ENCODE peak calls at places on chromosomes 11 and 22, in eight cellular contexts. Y is thoracic aorta, X is neuronal stem cell, L is Peyer's patch, V is small intestine, P is sigmoid colon, Z is upper lobe of right lung, J is IMR-90. R is an unnamed sample.

GRCh38 chr22:29780781-29781676 is 13.9 kb downstream of the UQCR10 start:
- DNase-seq in V (peak; percentile 64), J (peak; percentile 85), L (no peak), P (no peak), Y (no peak), X (no peak), Z (no peak), R (no peak)

GRCh38 chr11:102347526-102348331 is 715 bp downstream of the BIRC2 start:
- DNase-seq in Y (no peak), Z (no peak), P (no peak), V (peak; percentile 67), X (peak; percentile 2), J (peak; percentile 29), L (no peak), R (no peak)

GRCh38 chr22:27431896-27432295 is 369.7 kb downstream of the MN1 start:
- DNase-seq in V (no peak), J (peak; percentile 4), L (no peak), P (no peak), Z (no peak), Y (no peak), X (no peak), R (no peak)

GRCh38 chr11:24145411-24145810 is 351.4 kb upstream of the LUZP2 start:
- DNase-seq in V (no peak), J (peak; percentile 2), X (no peak), Y (no peak), Z (no peak), L (no peak), P (no peak), R (no peak)

GRCh38 chr11:2426826-2427521 is 17.3 kb downstream of the TRPM5 start:
- DNase-seq in L (no peak), X (no peak), Y (no peak), J (no peak), P (no peak), Z (peak; percentile 78), V (peak; percentile 78), R (no peak)

GRCh38 chr11:45264839-45265515 is 21.2 kb downstream of the SYT13 start:
- DNase-seq in X (no peak), L (no peak), J (peak; percentile 87), Y (no peak), P (no peak), Z (no peak), V (peak; percentile 52), R (no peak)

GRCh38 chr11:36034572-36035331 is 90.9 kb downstream of the LDLRAD3 start:
- DNase-seq in Y (no peak), Z (no peak), P (no peak), L (no peak), X (no peak), J (peak; percentile 90), V (no peak), R (no peak)

GRCh38 chr11:110269996-110270395 is 26.4 kb downstream of the RDX start:
- DNase-seq in P (no peak), L (no peak), Z (no peak), J (no peak), V (no peak), Y (no peak), X (no peak), R (no peak)

DNA sequence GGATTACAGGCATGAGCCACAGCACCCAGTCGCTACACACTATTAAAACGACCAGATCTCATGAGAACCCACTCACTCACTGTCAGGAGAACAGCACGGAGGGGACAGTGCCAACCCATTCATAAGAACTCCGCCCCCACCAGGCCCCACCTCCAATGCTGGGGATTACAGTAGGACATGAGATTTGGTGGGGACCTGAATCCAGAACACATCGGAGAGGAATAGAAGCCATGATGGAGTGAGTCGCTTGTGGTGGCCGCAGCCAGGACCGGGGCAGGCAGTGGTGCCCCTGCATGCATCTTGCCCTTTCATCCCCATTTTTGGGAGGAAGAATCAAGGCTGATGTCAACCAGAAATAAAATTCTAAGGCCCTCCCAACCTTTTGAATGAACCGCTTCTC is 8.7 kb downstream of the NADSYN1 start:
- DNase-seq in J (no peak), X (no peak), Y (no peak), Z (no peak), V (no peak), P (no peak), L (no peak), R (peak; percentile 21)
- H3K36me3 ChIP-seq in J (peaks cover 57% of the 10 kb centered on the region), X (peaks cover 21% of the 10 kb centered on the region), Y (peaks cover 66% of the 10 kb centered on the region), Z (peaks cover 82% of the 10 kb centered on the region), V (peaks cover 31% of the 10 kb centered on the region), P (peaks cover 80% of the 10 kb centered on the region), L (peaks cover 96% of the 10 kb centered on the region), R (no peaks in the 10 kb centered on the region)

GRCh38 chr11:118714816-118715215 is 35.4 kb upstream of the TREH start:
- DNase-seq in Z (no peak), Y (no peak), J (no peak), P (no peak), X (no peak), V (no peak), L (no peak), R (no peak)
- H3K27ac ChIP-seq in Z (no peak overlapping the region), Y (peak overlapping the region; percentile 66), J (no peak overlapping the region), P (no peak overlapping the region), X (no peak overlapping the region), V (no peak overlapping the region), L (no peak overlapping the region), R (no peak overlapping the region)

DNA sequence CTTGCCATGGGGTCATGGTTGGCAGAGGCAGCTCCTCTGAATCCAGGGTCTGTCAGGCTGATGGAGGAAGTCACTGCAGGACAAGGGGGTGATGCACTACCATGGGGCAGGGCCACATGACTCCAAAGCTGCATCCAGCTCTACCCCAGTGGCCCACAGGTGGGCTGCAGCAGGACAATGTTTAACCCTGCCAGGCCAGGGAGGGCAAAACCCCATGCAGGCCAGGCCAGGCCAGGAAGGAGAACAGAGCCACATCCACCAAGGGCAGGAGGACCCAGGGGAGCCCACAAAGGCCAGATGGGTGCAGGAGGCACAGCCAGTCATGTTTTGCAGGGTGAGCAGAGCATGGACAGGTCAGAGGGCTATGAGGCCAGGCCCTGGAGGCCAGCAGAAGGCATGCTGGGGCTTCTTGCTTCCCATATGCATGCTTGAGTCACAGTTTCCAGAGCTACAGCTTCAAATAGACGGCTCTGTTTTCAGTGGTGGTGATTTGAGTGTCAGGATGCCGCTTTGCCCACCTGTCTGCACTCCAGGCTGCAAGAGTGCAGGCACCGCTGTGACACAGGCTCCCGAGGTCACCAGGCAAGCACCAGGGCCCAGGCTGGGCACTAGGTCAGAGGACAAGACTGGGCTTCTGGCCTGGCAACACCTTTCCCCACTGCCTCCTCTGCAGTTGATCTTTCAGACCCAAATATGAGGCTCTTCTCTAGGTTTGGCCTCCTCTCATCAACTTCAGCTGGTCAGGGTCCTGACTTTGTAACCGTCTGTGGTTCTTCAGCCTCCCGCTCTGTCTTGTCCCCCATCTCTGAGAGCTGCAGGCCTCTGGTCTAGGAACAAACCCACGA is 22.9 kb downstream of the RSPH14 start:
- DNase-seq in Y (no peak), P (no peak), J (no peak), V (no peak), L (no peak), Z (no peak), X (no peak), R (no peak)
- H3K36me3 ChIP-seq in Y (no peaks in the 10 kb centered on the region), P (peaks cover 7% of the 10 kb centered on the region), J (no peaks in the 10 kb centered on the region), V (no peaks in the 10 kb centered on the region), L (no peaks in the 10 kb centered on the region), Z (no peaks in the 10 kb centered on the region), X (peaks cover 11% of the 10 kb centered on the region), R (no peaks in the 10 kb centered on the region)

DNA sequence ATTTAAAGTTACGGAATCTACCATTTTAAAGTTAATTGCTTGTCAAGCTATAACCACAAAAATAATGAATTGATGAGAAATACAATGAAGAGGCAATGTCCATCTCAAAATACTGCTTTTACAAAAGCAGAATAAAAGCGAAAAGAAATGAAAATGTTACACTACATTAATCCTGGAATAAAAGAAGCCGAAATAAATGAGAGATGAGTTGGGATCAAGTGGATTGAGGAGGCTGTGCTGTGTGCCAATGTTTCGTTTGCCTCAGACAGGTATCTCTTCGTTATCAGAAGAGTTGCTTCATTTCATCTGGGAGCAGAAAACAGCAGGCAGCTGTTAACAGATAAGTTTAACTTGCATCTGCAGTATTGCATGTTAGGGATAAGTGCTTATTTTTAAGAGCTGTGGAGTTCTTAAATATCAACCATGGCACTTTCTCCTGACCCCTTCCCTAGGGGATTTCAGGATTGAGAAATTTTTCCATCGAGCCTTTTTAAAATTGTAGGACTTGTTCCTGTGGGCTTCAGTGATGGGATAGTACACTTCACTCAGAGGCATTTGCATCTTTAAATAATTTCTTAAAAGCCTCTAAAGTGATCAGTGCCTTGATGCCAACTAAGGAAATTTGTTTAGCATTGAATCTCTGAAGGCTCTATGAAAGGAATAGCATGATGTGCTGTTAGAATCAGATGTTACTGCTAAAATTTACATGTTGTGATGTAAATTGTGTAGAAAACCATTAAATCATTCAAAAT is 4.2 kb downstream of the MALAT1 start:
- DNase-seq in V (peak; percentile 56), Y (no peak), Z (no peak), J (peak; percentile 64), X (no peak), P (peak; percentile 55), L (no peak), R (no peak)
- H3K27ac ChIP-seq in V (peak overlapping the region; percentile 24), Y (peak overlapping the region; percentile 99), Z (peak overlapping the region; percentile 100), J (peak overlapping the region; percentile 38), X (no peak overlapping the region), P (peak overlapping the region; percentile 92), L (peak overlapping the region; percentile 91), R (peak overlapping the region; percentile 96)

GRCh38 chr11:904380-904779 is 6.2 kb downstream of the CHID1 start:
- DNase-seq in L (no peak), X (no peak), Y (no peak), P (no peak), J (no peak), Z (no peak), V (no peak), R (no peak)
- H3K36me3 ChIP-seq in L (peaks cover 53% of the 10 kb centered on the region), X (peaks cover 53% of the 10 kb centered on the region), Y (peaks cover 44% of the 10 kb centered on the region), P (peaks cover 57% of the 10 kb centered on the region), J (peaks cover 43% of the 10 kb centered on the region), Z (peaks cover 49% of the 10 kb centered on the region), V (peaks cover 17% of the 10 kb centered on the region), R (peaks cover 82% of the 10 kb centered on the region)

GRCh38 chr11:131616456-131616855 is 246.0 kb downstream of the NTM start:
- DNase-seq in J (no peak), X (no peak), P (no peak), Y (no peak), L (no peak), V (no peak), Z (no peak), R (no peak)
- H3K27ac ChIP-seq in J (no peak overlapping the region), X (no peak overlapping the region), P (no peak overlapping the region), Y (no peak overlapping the region), L (no peak overlapping the region), V (no peak overlapping the region), Z (no peak overlapping the region), R (no peak overlapping the region)